ENCODE peak calls at places on chromosome 19, in ten cellular contexts. W, K, Q, C, S, E, U, X, I and D are unnamed samples.

GRCh38 chr19:45099465-45100201 is 6.7 kb downstream of the PPP1R37 start:
- DNase-seq in X (peak), W (no peak), S (no peak), C (no peak), E (no peak), I (no peak), U (no peak), Q (no peak), K (no peak), D (no peak)

GRCh38 chr19:1767464-1767933 is 14.2 kb downstream of the ONECUT3 start:
- DNase-seq in W (no peak), S (no peak), E (peak), I (peak), U (peak), C (no peak), K (peak), Q (no peak), X (no peak), D (peak)

GRCh38 chr19:1673645-1674292 is 21.4 kb upstream of the TCF3 start:
- DNase-seq in S (no peak), E (no peak), X (no peak), I (no peak), U (no peak), Q (no peak), K (no peak), C (no peak), W (no peak), D (no peak)

GRCh38 chr19:18541258-18541991 is 1.9 kb downstream of the FKBP8 start:
- DNase-seq in K (no peak), E (peak), U (no peak), X (no peak), Q (no peak), C (no peak), S (no peak), W (no peak), I (no peak), D (no peak)

GRCh38 chr19:39805120-39805519 is 26.5 kb downstream of the LEUTX start:
- DNase-seq in S (no peak), E (no peak), U (no peak), Q (no peak), W (no peak), I (no peak), K (no peak), X (peak), C (no peak), D (no peak)

GRCh38 chr19:33678796-33679195 is 57.0 kb downstream of the CHST8 start:
- DNase-seq in Q (no peak), C (no peak), K (no peak), I (no peak), S (peak), W (peak), E (no peak), U (no peak), X (no peak), D (no peak)

GRCh38 chr19:20999731-21000352 is 20.6 kb upstream of the ZNF430 start:
- DNase-seq in U (peak), E (peak), K (peak), I (peak), S (peak), C (peak), W (peak), X (peak), Q (peak), D (peak)

GRCh38 chr19:29492761-29493160 is 33.0 kb upstream of the VSTM2B start:
- DNase-seq in K (no peak), U (no peak), S (no peak), X (peak), W (peak), E (no peak), C (no peak), I (no peak), Q (no peak), D (no peak)

GRCh38 chr19:32928806-32929205 is 43.0 kb downstream of the CEP89 start:
- DNase-seq in S (no peak), I (no peak), X (peak), C (no peak), E (no peak), K (no peak), W (no peak), Q (no peak), U (no peak), D (no peak)

GRCh38 chr19:13070425-13071140 is 32.1 kb downstream of the LYL1 start:
- DNase-seq in U (no peak), X (no peak), K (no peak), S (peak), Q (no peak), C (no peak), E (no peak), W (no peak), I (no peak), D (no peak)

GRCh38 chr19:13507053-13507611 is 853 bp upstream of the CACNA1A start:
- DNase-seq in I (no peak), X (peak), W (peak), S (no peak), Q (no peak), C (no peak), U (no peak), E (peak), K (no peak), D (no peak)

GRCh38 chr19:42244452-42245220 is 2.2 kb upstream of the GSK3A start:
- DNase-seq in U (peak), E (peak), Q (peak), K (peak), S (peak), I (peak), W (peak), C (peak), X (peak), D (peak)